ENCODE peak calls at places on chromosome 21, in five cellular contexts. U, K, O, M and T are unnamed samples. For H3K4me1 and H3K9me3, the result is how much of the 10 kb centered on the place peaks cover.

GRCh38 chr21:33238565-33239255 is 9.0 kb downstream of the IFNAR2 start:
- DNase-seq in U (no peak), M (no peak), K (no peak), O (peak), T (no peak)

GRCh38 chr21:45078877-45079281 is 4.5 kb downstream of the ADARB1 start:
- DNase-seq in M (no peak), O (peak), U (peak), K (no peak), T (peak)

GRCh38 chr21:44804762-44805161 is 3.1 kb upstream of the UBE2G2 start:
- DNase-seq in M (no peak), U (no peak), O (no peak), K (no peak), T (no peak)

GRCh38 chr21:23162213-23162946 is 2164.2 kb downstream of the NCAM2 start:
- DNase-seq in K (no peak), O (no peak), U (no peak), M (no peak), T (no peak)

GRCh38 chr21:36980280-36981048 is 14.0 kb upstream of the HLCS start:
- DNase-seq in O (no peak), M (no peak), K (peak), U (no peak), T (no peak)

GRCh38 chr21:31124005-31124404 is 85.7 kb upstream of the KRTAP19-8 start:
- DNase-seq in M (no peak), K (no peak), O (no peak), U (no peak), T (no peak)

GRCh38 chr21:29499734-29500343 is 201.1 kb downstream of the BACH1 start:
- DNase-seq in U (no peak), M (no peak), K (no peak), O (peak), T (peak)

GRCh38 chr21:25888711-25889110 is 153.9 kb downstream of the GABPA start:
- DNase-seq in U (no peak), O (no peak), M (no peak), K (no peak), T (no peak)

GRCh38 chr21:38379171-38379570 is 119.1 kb downstream of the ERG start:
- DNase-seq in O (no peak), U (no peak), M (no peak), K (no peak), T (no peak)

GRCh38 chr21:33011462-33011861 is 14.3 kb upstream of the OLIG2 start:
- DNase-seq in U (peak), M (no peak), K (no peak), O (no peak), T (no peak)

GRCh38 chr21:36419996-36420395 is 34.8 kb downstream of the CHAF1B start:
- DNase-seq in O (peak), K (peak), M (peak), U (peak), T (no peak)

GRCh38 chr21:14581902-14582457 is 35.9 kb upstream of the SAMSN1 start:
- DNase-seq in U (no peak), O (peak), M (no peak), K (no peak), T (no peak)

GRCh38 chr21:36839123-36839522 is 127.3 kb downstream of the HLCS start:
- DNase-seq in U (peak), K (no peak), O (no peak), M (no peak), T (no peak)

GRCh38 chr21:32474179-32475059 is 61.9 kb downstream of the EVA1C start:
- DNase-seq in O (no peak), K (peak), U (no peak), M (no peak), T (no peak)

GRCh38 chr21:45129231-45129923 is 55.0 kb downstream of the ADARB1 start:
- DNase-seq in M (no peak), O (no peak), U (peak), K (peak), T (no peak)

GRCh38 chr21:44994581-44995171 is 54.8 kb downstream of the SLX9 start:
- DNase-seq in O (no peak), K (no peak), U (no peak), M (no peak), T (no peak)

GRCh38 chr21:32886339-32886738 is 114.8 kb upstream of the PAXBP1 start:
- DNase-seq in U (no peak), K (no peak), O (peak), M (no peak), T (peak)

GRCh38 chr21:44083631-44084291 is 23.4 kb upstream of the PWP2 start:
- DNase-seq in U (no peak), K (no peak), O (peak), M (no peak), T (peak)

GRCh38 chr21:45255381-45256020 is 32.2 kb downstream of the POFUT2 start:
- DNase-seq in K (no peak), O (peak), M (no peak), U (no peak), T (no peak)

GRCh38 chr21:33069243-33069642 is 698 bp upstream of the OLIG1 start:
- DNase-seq in O (no peak), K (no peak), U (no peak), M (no peak), T (no peak)

GRCh38 chr21:44940116-44940631 is 345 bp downstream of the SLX9 start:
- DNase-seq in O (peak), K (no peak), U (no peak), M (no peak), T (no peak)

GRCh38 chr21:32306021-32306780 is 7.5 kb downstream of the MRAP start:
- DNase-seq in K (no peak), U (no peak), M (no peak), O (no peak), T (no peak)

GRCh38 chr21:33668180-33668579 is 25.9 kb downstream of the ITSN1 start:
- DNase-seq in U (peak), M (no peak), K (no peak), O (no peak), T (no peak)

GRCh38 chr21:25562660-25563059 is 44.6 kb downstream of the MRPL39 start:
- DNase-seq in U (no peak), K (no peak), O (no peak), M (no peak), T (no peak)

GRCh38 chr21:38511662-38512243 is 13.5 kb upstream of the ERG start:
- DNase-seq in K (no peak), U (no peak), M (no peak), O (no peak), T (no peak)

DNA sequence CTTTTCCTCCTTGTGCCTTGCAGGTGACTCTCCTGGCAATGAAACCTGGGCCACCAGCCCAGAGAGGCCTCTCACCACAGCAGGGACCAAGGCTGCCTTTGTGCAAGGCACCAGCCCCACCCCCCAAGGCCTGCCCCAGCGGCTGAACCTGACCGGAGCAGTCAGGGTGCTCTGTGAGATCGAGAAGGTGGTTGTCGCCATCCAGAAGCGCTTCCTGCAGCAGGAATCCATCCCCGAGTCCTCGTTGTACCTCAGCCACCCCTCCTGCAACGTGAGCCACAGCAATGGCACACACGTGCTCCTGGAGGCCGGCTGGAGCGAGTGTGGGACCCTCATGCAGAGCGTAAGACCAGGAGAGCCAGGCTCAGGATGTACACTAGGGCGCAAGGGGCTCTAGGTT is 51.7 kb downstream of the UMODL1 start:
- DNase-seq in M (no peak), K (no peak), O (no peak), U (no peak), T (no peak)
- H3K4me1 ChIP-seq in M (under half), K (under half), O (under half), U (under half), T (under half)

GRCh38 chr21:9774347-9774746 is 747.0 kb upstream of the TPTE start:
- DNase-seq in U (no peak), O (no peak), M (no peak), K (no peak), T (no peak)
- H3K9me3 ChIP-seq in U (under half), O (half or more), M (under half), K (under half), T (under half)

GRCh38 chr21:20330652-20331051 is 667.6 kb upstream of the NCAM2 start:
- DNase-seq in U (no peak), M (no peak), K (no peak), O (no peak), T (no peak)

GRCh38 chr21:20334585-20334984 is 663.6 kb upstream of the NCAM2 start:
- DNase-seq in K (no peak), M (no peak), U (no peak), O (no peak), T (no peak)

GRCh38 chr21:20329636-20330035 is 668.6 kb upstream of the NCAM2 start:
- DNase-seq in O (no peak), M (no peak), U (no peak), K (no peak), T (no peak)
- H3K4me3 ChIP-seq in O (no peak), M (no peak), U (no peak), K (no peak), T (no peak)

DNA sequence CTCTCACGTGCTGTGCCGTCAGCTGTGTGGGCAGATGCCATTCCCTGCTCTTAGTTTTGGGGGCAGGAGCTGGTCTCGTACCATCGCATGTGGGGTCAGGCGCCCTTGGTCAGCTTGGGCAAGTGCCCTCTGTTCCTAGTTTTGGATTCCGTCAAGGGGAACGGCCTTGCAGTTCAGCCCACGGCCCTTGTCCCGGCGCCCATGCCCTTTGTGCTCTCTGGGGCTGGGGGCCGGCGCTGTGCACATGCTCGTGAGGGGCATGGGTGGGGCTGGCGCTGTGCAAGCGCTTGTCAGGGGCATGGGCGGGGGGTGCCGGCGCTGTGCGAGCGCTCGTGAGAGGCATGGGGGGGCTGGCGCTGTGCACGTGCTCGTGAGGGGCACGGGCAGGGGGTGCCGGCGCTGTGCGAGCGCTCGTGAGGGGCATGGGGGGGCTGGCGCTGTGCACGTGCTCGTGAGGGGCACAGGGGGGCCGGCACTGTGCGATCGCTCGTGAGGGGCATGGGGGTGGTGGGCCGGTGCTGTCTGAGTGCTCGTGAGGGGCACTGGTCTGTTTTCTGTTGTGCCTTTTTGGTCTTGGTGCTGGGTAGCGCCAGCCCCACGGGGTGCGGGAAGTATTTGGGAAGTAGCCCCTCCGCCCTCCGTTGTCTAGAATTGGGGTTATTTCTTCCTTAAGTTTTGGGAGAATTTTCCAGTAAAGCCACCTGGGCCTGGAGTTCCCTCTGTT is 29.5 kb upstream of the DIP2A start:
- DNase-seq in O (no peak), U (no peak), M (no peak), K (no peak), T (no peak)
- H3K4me1 ChIP-seq in O (under half), U (under half), M (under half), K (under half), T (under half)

DNA sequence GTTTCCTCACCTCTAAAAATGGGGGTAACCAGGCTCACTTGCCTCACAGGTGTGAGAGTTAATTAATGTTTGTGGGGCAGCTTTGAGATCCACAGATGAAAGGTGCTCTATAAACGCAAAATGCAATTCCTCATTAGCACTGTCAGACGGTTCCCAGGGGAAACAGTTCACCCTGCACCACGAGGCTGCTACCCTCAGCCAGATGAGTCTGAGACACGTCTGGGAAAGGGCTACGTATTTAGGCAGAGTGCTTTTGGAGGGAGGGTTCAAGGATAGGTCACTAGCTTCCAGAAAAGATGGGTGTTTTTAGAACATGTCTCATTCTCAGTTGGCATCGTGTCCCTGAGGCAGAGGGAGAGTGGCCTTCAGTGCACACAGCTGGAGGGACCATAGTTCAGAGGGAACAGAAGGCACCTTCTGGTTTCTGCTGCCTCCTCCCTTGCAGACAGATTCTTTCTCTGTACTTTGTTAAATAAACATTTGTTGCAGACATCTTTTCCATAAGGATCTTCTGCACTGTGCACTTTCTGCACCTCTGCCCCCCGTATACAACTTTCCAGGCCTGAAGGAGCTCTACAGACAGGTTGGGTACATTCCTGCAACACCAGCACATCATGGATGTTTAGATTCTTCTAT is 139.9 kb downstream of the CLIC6 start:
- DNase-seq in M (no peak), O (no peak), K (no peak), U (peak), T (no peak)
- H3K9me3 ChIP-seq in M (under half), O (under half), K (under half), U (under half), T (under half)

GRCh38 chr21:42646076-42646825 is 7.2 kb upstream of the PDE9A start:
- DNase-seq in K (no peak), O (no peak), U (no peak), M (no peak), T (no peak)

GRCh38 chr21:42646836-42647235 is 6.6 kb upstream of the PDE9A start:
- DNase-seq in M (no peak), K (no peak), O (no peak), U (no peak), T (no peak)

GRCh38 chr21:42642219-42642745 is 11.1 kb upstream of the PDE9A start:
- DNase-seq in K (no peak), M (no peak), O (no peak), U (no peak), T (no peak)

GRCh38 chr21:42645211-42646075 is 8.0 kb upstream of the PDE9A start:
- DNase-seq in O (no peak), U (no peak), M (no peak), K (no peak), T (no peak)

DNA sequence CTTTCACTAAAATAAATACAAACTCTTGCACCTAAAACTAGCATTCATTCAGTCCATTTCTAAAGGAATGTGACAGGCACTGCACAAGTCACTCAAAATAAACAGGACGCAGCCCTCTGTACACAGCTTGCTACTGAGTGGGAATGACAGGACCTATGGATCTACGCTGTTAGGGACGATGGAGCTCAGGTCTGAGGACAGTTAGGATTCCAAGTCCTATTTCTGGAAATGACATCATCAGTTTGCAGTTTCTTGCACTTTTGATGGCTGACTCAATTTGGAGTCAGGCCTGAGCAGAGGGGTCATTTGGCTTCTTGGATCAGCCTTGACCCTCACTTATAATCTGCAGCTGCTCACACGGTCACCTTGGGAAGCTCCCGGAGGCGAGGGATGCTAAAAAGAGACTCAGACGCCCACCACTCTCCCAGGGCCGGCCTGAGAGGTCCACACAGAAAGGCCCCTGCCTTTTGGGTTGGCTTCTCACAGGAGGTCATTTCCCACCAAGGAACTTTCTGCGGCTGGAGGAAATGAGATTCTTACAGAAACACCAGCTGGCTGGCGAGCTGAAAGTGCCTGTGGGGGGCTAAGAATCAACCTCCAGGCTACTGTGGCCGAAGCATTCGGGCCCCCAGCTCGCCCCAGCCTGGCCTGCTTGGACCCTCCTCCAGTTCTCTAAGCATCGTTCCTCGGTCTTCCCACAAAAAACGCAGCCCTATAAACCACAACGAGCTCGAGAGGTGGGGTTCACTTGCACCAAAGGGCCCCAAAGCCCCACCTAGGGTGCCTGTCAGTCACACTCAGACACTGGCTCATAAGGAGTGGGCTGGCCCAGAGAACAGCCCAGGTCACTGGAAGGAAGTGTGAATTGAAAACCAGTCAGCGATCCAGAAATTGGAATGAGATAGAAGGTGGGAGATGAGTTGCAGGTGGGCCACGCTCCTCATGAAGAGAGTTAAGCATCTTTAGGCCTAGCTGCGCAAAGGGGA is 8.9 kb upstream of the PDE9A start:
- DNase-seq in M (no peak), O (no peak), K (no peak), U (peak), T (no peak)
- H3K4me3 ChIP-seq in M (no peak), O (no peak), K (no peak), U (no peak), T (no peak)